ENCODE peak calls at places on chromosomes 4 and X, in five cellular contexts. N is heart left ventricle, K is neuronal stem cell, F is Peyer's patch, S is GM23248. T is an unnamed sample.

GRCh38 chr4:4852591-4853362 is 6.7 kb upstream of the MSX1 start:
- DNase-seq in N (peak; percentile 24), K (no peak), F (no peak), S (peak; percentile 95), T (peak; percentile 64)

GRCh38 chrX:97398030-97398551 is 514.4 kb downstream of the RPA4 start:
- DNase-seq in N (no peak), K (no peak), F (no peak), S (no peak), T (no peak)

GRCh38 chr4:158161561-158162354 is 11.1 kb downstream of the GASK1B start:
- DNase-seq in N (peak; percentile 33), K (no peak), F (no peak), S (peak; percentile 88), T (no peak)

GRCh38 chr4:829761-830655 is 4.1 kb upstream of the CPLX1 start:
- DNase-seq in N (no peak), K (no peak), F (no peak), S (no peak), T (no peak)

GRCh38 chr4:912548-913279 is 19.4 kb downstream of the GAK start:
- DNase-seq in N (no peak), K (no peak), F (no peak), S (no peak), T (peak; percentile 34)

GRCh38 chrX:48003367-48003757 is 427 bp downstream of the ZNF182 start:
- DNase-seq in N (peak; percentile 25), K (no peak), F (peak; percentile 39), S (no peak), T (no peak)

GRCh38 chr4:78989697-78990270 is 50.5 kb upstream of the PAQR3 start:
- DNase-seq in N (no peak), K (no peak), F (no peak), S (no peak), T (no peak)

GRCh38 chr4:168955674-168956073 is 54.4 kb downstream of the CBR4 start:
- DNase-seq in N (no peak), K (no peak), F (no peak), S (no peak), T (no peak)

GRCh38 chr4:142648378-142648777 is 197.7 kb downstream of the INPP4B start:
- DNase-seq in N (no peak), K (no peak), F (no peak), S (no peak), T (no peak)

GRCh38 chrX:21843179-21843578 is 3.8 kb downstream of the MBTPS2 start:
- DNase-seq in N (no peak), K (no peak), F (no peak), S (no peak), T (no peak)

GRCh38 chr4:170497105-170497504 is 407.3 kb upstream of the AADAT start:
- DNase-seq in N (no peak), K (no peak), F (no peak), S (peak; percentile 13), T (no peak)

GRCh38 chr4:170491981-170492380 is 402.2 kb upstream of the AADAT start:
- DNase-seq in N (no peak), K (no peak), F (no peak), S (no peak), T (no peak)

DNA sequence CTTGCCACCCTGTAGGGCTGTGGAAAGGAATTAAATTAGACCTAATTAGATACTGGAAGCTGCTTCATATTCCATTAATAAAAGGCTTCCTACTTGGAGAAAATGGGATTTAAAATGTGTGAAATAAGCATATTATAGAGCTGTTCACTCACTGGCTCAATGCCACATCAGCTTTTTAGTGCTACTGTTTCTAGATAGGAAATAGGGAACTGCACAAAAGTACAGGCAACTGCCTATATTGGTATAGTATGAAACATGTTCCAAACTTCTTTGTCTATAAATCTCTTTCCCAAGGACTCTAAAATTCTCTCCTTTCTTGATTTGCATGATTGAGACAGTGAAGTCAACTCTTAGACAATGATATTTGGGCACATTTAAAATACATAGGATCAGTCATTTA is 408.0 kb upstream of the AADAT start:
- DNase-seq in N (no peak), K (no peak), F (no peak), S (no peak), T (no peak)
- H3K4me1 ChIP-seq in N (no peaks in the 10 kb centered on the region), K (no peaks in the 10 kb centered on the region), F (no peaks in the 10 kb centered on the region), S (no peaks in the 10 kb centered on the region), T (no peaks in the 10 kb centered on the region)

GRCh38 chrX:1390621-1391369 is 1.1 kb downstream of the SLC25A6 start:
- DNase-seq in N (peak; percentile 54), K (no peak), F (peak; percentile 12), S (peak; percentile 38), T (peak; percentile 66)
- H3K27ac ChIP-seq in N (peak overlapping the region; percentile 100), K (no peak overlapping the region), F (peak overlapping the region; percentile 96), S (peak overlapping the region; percentile 95), T (peak overlapping the region; percentile 84)

GRCh38 chr4:186724861-186725419 is 1.3 kb upstream of the FAT1 start:
- DNase-seq in N (no peak), K (no peak), F (no peak), S (peak; percentile 58), T (no peak)
- H3K4me3 ChIP-seq in N (peak overlapping the region; percentile 80), K (peak overlapping the region; percentile 91), F (peak overlapping the region; percentile 32), S (peak overlapping the region; percentile 88), T (peak overlapping the region; percentile 72)

DNA sequence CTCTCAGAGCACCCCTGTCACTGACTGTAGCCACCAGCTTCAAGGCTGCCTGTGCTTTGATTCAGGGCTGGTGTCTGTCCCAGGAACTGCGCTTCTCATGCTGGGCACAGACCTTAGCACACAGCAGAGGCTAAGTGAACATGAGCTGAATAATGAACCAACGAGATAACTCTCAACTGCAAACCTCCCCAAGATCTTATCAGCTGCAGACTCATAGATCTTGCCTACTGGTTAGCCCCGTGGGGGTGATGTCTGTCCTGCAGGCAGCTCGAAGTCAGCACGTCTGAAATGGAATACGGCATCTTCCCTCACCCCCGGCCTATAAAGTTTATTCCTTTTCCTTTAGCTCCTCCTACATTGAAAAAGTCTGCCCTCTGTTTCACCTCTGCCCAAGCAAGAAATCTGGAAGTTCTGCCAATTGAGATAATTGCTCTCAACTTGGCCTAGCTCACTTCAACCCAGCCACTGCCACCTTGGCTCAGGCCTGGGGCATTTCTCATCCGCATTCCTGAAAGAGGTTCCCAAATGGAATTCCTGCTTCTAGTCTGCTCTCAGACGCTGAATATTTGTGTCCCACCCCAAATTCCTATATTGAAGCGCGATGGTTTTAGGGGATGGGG is 73.7 kb downstream of the GATB start:
- DNase-seq in N (peak; percentile 66), K (no peak), F (no peak), S (no peak), T (no peak)
- H3K4me1 ChIP-seq in N (peaks cover 63% of the 10 kb centered on the region), K (peaks cover 40% of the 10 kb centered on the region), F (no peaks in the 10 kb centered on the region), S (peaks cover 47% of the 10 kb centered on the region), T (peaks cover 12% of the 10 kb centered on the region)

GRCh38 chrX:41868392-41868977 is 54.9 kb downstream of the CASK start:
- DNase-seq in N (no peak), K (no peak), F (no peak), S (no peak), T (no peak)

GRCh38 chrX:41857670-41858069 is 65.7 kb downstream of the CASK start:
- DNase-seq in N (no peak), K (no peak), F (no peak), S (no peak), T (no peak)

GRCh38 chrX:41862562-41863184 is 60.7 kb downstream of the CASK start:
- DNase-seq in N (no peak), K (no peak), F (no peak), S (no peak), T (no peak)

GRCh38 chrX:41858161-41858775 is 65.1 kb downstream of the CASK start:
- DNase-seq in N (no peak), K (no peak), F (no peak), S (no peak), T (no peak)

DNA sequence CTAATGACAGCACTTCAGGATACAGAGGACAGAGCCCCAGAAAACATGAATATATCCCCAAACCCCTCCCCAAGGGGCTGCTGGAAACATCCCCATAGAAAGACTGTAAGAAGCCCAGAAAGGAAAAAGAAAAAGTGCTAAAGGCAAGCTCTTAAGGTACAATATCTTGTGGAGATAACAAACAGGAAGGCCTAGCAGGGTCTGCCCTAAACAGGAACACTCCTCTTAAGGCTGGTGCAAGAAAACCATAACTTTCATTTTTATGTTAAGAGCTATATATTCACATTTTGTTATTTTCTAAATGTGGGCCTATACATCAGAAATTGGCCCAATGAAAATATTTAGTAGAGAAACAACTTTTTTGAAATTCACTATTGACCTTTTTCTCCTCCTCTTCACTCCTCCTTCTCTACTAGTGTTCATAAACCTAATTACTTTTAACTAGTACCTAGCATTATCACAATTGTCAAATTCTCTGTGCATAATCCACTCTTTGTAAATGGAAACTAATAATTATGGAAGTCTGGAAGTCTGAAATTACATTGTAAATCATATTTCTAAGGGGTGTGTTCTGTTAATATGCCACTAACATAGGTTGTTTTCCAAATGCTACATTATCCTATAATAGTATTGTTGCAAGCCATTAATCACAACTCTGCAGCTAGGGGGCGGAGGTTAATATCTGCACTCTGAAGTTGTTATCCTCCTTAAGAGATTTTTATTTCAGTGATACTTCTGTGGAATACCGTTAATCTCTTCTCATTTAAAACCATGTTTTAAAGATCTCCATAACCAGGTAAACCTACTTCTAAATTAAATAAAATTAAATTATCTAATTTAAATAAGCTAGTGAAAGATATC is 59.8 kb downstream of the CASK start:
- DNase-seq in N (no peak), K (no peak), F (no peak), S (no peak), T (no peak)
- H3K27ac ChIP-seq in N (no peak overlapping the region), K (no peak overlapping the region), F (no peak overlapping the region), S (no peak overlapping the region), T (no peak overlapping the region)

DNA sequence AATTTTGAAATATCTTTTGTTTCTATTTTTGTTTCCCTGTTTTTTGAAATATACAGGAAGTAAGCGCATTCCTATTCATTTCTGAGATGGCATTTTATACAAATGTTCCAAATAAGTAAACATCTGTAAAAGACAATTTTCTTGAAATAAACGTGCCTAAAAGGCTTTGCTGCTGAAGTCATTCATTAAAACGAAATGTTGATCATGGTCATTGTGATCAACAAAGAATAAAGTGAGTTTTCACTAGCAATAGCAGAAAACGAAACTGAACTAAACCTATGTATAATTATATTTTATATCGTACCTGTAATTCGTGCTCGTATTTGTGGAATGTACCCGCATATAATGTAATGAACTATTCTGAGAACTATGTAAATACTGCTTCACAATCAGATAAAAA is 221.2 kb downstream of the MGST2 start:
- DNase-seq in N (no peak), K (no peak), F (no peak), S (no peak), T (no peak)
- H3K4me3 ChIP-seq in N (peak overlapping the region; percentile 6), K (no peak overlapping the region), F (no peak overlapping the region), S (peak overlapping the region; percentile 41), T (peak overlapping the region; percentile 51)

GRCh38 chr4:83010522-83011318 is at the start of gene LIN54:
- DNase-seq in N (peak; percentile 84), K (peak; percentile 58), F (peak; percentile 83), S (peak; percentile 87), T (peak; percentile 86)

GRCh38 chr4:83012631-83013419 is 2.2 kb upstream of the LIN54 start:
- DNase-seq in N (peak; percentile 98), K (peak; percentile 98), F (peak; percentile 92), S (peak; percentile 99), T (peak; percentile 97)

GRCh38 chr4:83011779-83012630 is 1.4 kb upstream of the LIN54 start:
- DNase-seq in N (peak; percentile 44), K (no peak), F (peak; percentile 36), S (peak; percentile 70), T (peak; percentile 70)

GRCh38 chr4:83009529-83009928 is 1.1 kb downstream of the LIN54 start:
- DNase-seq in N (no peak), K (no peak), F (no peak), S (peak; percentile 50), T (no peak)

GRCh38 chr4:83010111-83010521 is 507 bp downstream of the LIN54 start:
- DNase-seq in N (no peak), K (no peak), F (no peak), S (peak; percentile 77), T (no peak)
- H3K4me1 ChIP-seq in N (peaks cover 37% of the 10 kb centered on the region), K (peaks cover 8% of the 10 kb centered on the region), F (no peaks in the 10 kb centered on the region), S (peaks cover 24% of the 10 kb centered on the region), T (no peaks in the 10 kb centered on the region)

T was measured in right cardiac atrium.